ENCODE peak calls at places on chromosomes 6 and 20, in five cellular contexts. One of them, this sample, is unnamed.

GRCh38 chr6:3744211-3744900 is 7.2 kb downstream of the PXDC1 start:
- DNase-seq in type B pancreatic cell: no peak
- DNase-seq in HFFc6: no peak
- DNase-seq in nephron progenitor cell: no peak
- DNase-seq in WTC11: no peak
- DNase-seq in this sample: no peak

GRCh38 chr20:1122388-1123315 is 4.2 kb downstream of the PSMF1 start:
- DNase-seq in nephron progenitor cell: no peak
- DNase-seq in type B pancreatic cell: no peak
- DNase-seq in HFFc6: peak
- DNase-seq in WTC11: no peak
- DNase-seq in this sample: no peak

GRCh38 chr20:63346131-63347080 is 14.7 kb downstream of the CHRNA4 start:
- DNase-seq in nephron progenitor cell: no peak
- DNase-seq in type B pancreatic cell: no peak
- DNase-seq in WTC11: no peak
- DNase-seq in HFFc6: no peak
- DNase-seq in this sample: no peak

GRCh38 chr6:168160506-168161370 is 81.7 kb upstream of the FRMD1 start:
- DNase-seq in type B pancreatic cell: no peak
- DNase-seq in HFFc6: no peak
- DNase-seq in nephron progenitor cell: no peak
- DNase-seq in WTC11: no peak
- DNase-seq in this sample: no peak

GRCh38 chr6:76790045-76790796 is 673.1 kb downstream of the HTR1B start:
- DNase-seq in WTC11: no peak
- DNase-seq in HFFc6: no peak
- DNase-seq in type B pancreatic cell: no peak
- DNase-seq in nephron progenitor cell: no peak
- DNase-seq in this sample: no peak

GRCh38 chr6:21914121-21914973 is 320.8 kb downstream of the SOX4 start:
- DNase-seq in HFFc6: no peak
- DNase-seq in nephron progenitor cell: no peak
- DNase-seq in type B pancreatic cell: no peak
- DNase-seq in WTC11: no peak
- DNase-seq in this sample: no peak

GRCh38 chr6:47027315-47027714 is 14.8 kb downstream of the ADGRF1 start:
- DNase-seq in WTC11: no peak
- DNase-seq in HFFc6: no peak
- DNase-seq in type B pancreatic cell: no peak
- DNase-seq in nephron progenitor cell: no peak
- DNase-seq in this sample: no peak

GRCh38 chr20:34514897-34515483 is 1.2 kb upstream of the DYNLRB1 start:
- DNase-seq in HFFc6: peak
- DNase-seq in WTC11: no peak
- DNase-seq in type B pancreatic cell: no peak
- DNase-seq in nephron progenitor cell: no peak
- DNase-seq in this sample: no peak

GRCh38 chr20:22282696-22283095 is 301.7 kb downstream of the FOXA2 start:
- DNase-seq in type B pancreatic cell: no peak
- DNase-seq in HFFc6: no peak
- DNase-seq in WTC11: no peak
- DNase-seq in nephron progenitor cell: no peak
- DNase-seq in this sample: no peak

GRCh38 chr6:142833054-142833453 is 111.9 kb downstream of the HIVEP2 start:
- DNase-seq in nephron progenitor cell: no peak
- DNase-seq in WTC11: no peak
- DNase-seq in HFFc6: peak
- DNase-seq in type B pancreatic cell: no peak
- DNase-seq in this sample: no peak

GRCh38 chr6:161266866-161267265 is 7.0 kb downstream of the AGPAT4 start:
- DNase-seq in nephron progenitor cell: no peak
- DNase-seq in HFFc6: no peak
- DNase-seq in type B pancreatic cell: no peak
- DNase-seq in WTC11: no peak
- DNase-seq in this sample: no peak

GRCh38 chr6:156887623-156888269 is 110.6 kb downstream of the ARID1B start:
- DNase-seq in nephron progenitor cell: no peak
- DNase-seq in HFFc6: no peak
- DNase-seq in WTC11: no peak
- DNase-seq in type B pancreatic cell: no peak
- DNase-seq in this sample: no peak

GRCh38 chr6:69427882-69428281 is 368.9 kb downstream of the LMBRD1 start:
- DNase-seq in WTC11: no peak
- DNase-seq in nephron progenitor cell: no peak
- DNase-seq in type B pancreatic cell: no peak
- DNase-seq in HFFc6: no peak
- DNase-seq in this sample: no peak

GRCh38 chr6:46490425-46491200 is 636 bp downstream of the RCAN2 start:
- DNase-seq in HFFc6: no peak
- DNase-seq in WTC11: peak
- DNase-seq in type B pancreatic cell: peak
- DNase-seq in nephron progenitor cell: peak
- DNase-seq in this sample: peak

GRCh38 chr6:148343028-148343374 is 363 bp downstream of the SASH1 start:
- DNase-seq in WTC11: peak
- DNase-seq in nephron progenitor cell: no peak
- DNase-seq in HFFc6: no peak
- DNase-seq in type B pancreatic cell: peak
- DNase-seq in this sample: no peak

DNA sequence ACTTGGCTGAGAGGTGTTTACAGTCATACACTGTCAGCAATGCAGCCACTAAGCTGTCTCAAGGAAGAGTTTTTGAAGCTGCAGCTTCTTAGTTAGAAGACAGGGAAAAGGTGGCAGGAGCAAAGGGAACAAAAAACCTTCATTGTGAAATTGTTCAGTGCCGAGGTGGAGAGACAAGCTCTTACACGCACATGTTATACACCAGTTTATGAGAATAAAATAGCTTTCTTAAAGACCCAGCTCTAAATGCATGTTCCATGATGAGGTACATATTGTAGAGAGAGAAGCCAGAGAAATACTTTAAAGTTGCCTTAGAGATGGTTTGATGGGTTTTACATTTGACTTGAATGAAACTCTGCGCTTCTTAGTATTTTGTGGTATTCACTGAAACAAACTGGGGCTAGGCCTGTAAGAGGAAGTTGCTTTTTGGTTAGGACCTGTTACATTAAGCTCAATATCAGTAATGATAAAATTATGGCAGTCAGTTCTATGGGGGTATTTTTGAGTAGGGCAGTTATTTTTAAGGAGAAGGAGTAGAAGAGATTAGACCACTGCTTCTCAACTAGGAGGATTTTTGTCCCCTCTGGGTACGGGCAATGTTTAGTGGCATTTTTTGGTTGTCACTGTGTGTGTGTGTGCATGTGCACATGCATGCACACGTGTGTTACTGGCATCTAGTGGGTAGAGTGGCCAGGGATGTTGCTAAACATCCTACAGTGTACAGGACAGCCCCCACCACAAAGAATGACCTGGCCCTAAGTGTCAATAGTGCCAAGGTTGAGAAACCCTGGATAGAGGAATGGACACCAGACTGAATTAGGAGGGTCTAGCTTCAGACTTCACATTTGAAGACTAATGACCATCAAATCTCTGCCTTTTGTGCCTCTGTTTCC is 9.8 kb downstream of the NEDD9 start:
- DNase-seq in type B pancreatic cell: no peak
- DNase-seq in nephron progenitor cell: no peak
- DNase-seq in HFFc6: no peak
- DNase-seq in WTC11: no peak
- DNase-seq in this sample: no peak
- TF ChIP-seq CTCF in type B pancreatic cell: no peak
- TF ChIP-seq CTCF in nephron progenitor cell: no peak
- TF ChIP-seq CTCF in HFFc6: no peak
- TF ChIP-seq CTCF in WTC11: no peak
- TF ChIP-seq CTCF in this sample: no peak

GRCh38 chr6:7110092-7110792 is 2.5 kb downstream of the RREB1 start:
- DNase-seq in nephron progenitor cell: no peak
- DNase-seq in HFFc6: no peak
- DNase-seq in WTC11: no peak
- DNase-seq in type B pancreatic cell: no peak
- DNase-seq in this sample: no peak

GRCh38 chr6:7112741-7113313 is 5.1 kb downstream of the RREB1 start:
- DNase-seq in nephron progenitor cell: peak
- DNase-seq in WTC11: peak
- DNase-seq in HFFc6: no peak
- DNase-seq in type B pancreatic cell: no peak
- DNase-seq in this sample: no peak

GRCh38 chr6:7108196-7108963 is 619 bp downstream of the RREB1 start:
- DNase-seq in type B pancreatic cell: peak
- DNase-seq in WTC11: peak
- DNase-seq in HFFc6: peak
- DNase-seq in nephron progenitor cell: peak
- DNase-seq in this sample: peak

GRCh38 chr6:7108964-7109836 is 1.4 kb downstream of the RREB1 start:
- DNase-seq in type B pancreatic cell: peak
- DNase-seq in nephron progenitor cell: peak
- DNase-seq in HFFc6: peak
- DNase-seq in WTC11: peak
- DNase-seq in this sample: peak

DNA sequence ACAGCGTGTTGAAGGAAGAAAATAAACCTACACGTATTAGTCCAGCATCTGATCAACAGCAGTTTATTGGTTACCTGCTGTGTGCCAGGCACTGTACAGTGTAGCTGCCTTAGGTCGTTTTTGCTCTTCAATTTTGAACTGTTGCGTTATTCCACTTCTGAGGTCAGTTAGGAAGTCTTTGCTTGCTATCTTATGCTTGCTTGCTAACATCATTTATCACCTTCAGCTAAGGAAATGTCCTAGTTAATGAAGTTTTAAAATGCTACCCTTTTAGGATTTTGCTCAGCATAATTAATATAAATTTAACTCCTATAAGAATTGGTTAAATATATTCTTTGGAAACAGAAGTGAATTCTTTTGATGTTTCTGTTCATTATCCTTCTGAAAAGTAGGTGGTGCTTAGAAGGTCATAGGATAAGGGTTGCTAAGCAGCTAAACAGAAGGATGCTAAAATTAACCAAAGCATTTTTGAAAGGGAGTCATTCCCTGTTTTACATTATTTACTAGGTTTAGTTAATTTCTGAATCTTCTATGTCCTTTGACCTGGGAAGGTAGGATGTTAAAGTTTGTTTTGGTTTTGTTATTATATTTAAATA is 3.4 kb downstream of the RREB1 start:
- DNase-seq in nephron progenitor cell: no peak
- DNase-seq in WTC11: no peak
- DNase-seq in type B pancreatic cell: no peak
- DNase-seq in HFFc6: no peak
- DNase-seq in this sample: no peak
- TF ChIP-seq CTCF in nephron progenitor cell: no peak
- TF ChIP-seq CTCF in WTC11: no peak
- TF ChIP-seq CTCF in type B pancreatic cell: no peak
- TF ChIP-seq CTCF in HFFc6: no peak
- TF ChIP-seq CTCF in this sample: no peak

GRCh38 chr6:126176266-126176665 is 163.6 kb upstream of the CENPW start:
- DNase-seq in WTC11: no peak
- DNase-seq in HFFc6: no peak
- DNase-seq in type B pancreatic cell: no peak
- DNase-seq in nephron progenitor cell: no peak
- DNase-seq in this sample: no peak
- TF ChIP-seq CTCF in WTC11: no peak
- TF ChIP-seq CTCF in HFFc6: peak
- TF ChIP-seq CTCF in type B pancreatic cell: peak
- TF ChIP-seq CTCF in nephron progenitor cell: peak
- TF ChIP-seq CTCF in this sample: no peak

DNA sequence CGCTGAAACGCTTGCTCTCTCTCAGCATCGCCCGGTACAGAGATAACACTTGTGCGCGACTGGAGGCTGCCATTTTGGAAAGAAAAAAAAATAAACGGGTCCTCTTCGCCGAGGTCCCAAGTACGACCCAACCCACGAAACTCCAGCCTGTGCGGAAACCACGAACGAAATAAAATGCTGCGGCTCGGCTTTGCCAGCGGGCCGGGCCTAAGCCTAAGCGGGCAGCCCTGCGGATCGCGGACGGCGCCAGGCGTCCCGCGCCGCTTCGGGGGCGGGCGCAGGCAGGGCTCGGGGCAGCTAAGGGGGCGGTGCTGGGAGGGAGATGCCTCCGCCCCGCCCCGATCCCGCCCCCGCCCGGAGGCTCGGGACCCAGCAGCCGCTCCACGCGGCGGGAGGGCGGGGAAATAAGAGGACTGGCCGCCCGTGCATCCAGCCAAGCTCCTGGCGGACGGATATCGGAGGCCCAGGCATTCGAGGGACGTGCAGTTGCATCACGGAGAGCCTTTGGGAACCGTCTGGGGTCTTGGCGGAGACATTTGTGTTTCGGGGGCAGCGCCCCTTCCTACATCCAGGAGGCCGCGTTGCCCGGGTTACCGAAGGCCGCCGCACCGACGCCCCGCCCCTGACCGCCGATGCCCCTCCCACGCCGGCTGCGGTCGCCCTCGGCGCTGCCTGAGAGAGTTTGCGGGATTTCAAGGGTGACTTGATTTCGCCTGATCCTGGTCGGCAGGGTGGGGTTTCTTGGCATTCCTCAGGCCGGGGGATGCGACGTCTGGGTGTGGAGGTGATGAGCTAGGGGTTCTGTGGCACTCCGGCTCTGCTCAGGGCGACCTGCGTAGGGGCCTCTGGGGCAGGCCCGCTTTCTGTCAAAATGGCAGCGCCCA is at the start of the genes FARS2 and LYRM4:
- DNase-seq in type B pancreatic cell: peak
- DNase-seq in HFFc6: peak
- DNase-seq in WTC11: peak
- DNase-seq in nephron progenitor cell: peak
- DNase-seq in this sample: peak
- TF ChIP-seq CTCF in type B pancreatic cell: peak
- TF ChIP-seq CTCF in HFFc6: peak
- TF ChIP-seq CTCF in WTC11: no peak
- TF ChIP-seq CTCF in nephron progenitor cell: peak
- TF ChIP-seq CTCF in this sample: no peak

DNA sequence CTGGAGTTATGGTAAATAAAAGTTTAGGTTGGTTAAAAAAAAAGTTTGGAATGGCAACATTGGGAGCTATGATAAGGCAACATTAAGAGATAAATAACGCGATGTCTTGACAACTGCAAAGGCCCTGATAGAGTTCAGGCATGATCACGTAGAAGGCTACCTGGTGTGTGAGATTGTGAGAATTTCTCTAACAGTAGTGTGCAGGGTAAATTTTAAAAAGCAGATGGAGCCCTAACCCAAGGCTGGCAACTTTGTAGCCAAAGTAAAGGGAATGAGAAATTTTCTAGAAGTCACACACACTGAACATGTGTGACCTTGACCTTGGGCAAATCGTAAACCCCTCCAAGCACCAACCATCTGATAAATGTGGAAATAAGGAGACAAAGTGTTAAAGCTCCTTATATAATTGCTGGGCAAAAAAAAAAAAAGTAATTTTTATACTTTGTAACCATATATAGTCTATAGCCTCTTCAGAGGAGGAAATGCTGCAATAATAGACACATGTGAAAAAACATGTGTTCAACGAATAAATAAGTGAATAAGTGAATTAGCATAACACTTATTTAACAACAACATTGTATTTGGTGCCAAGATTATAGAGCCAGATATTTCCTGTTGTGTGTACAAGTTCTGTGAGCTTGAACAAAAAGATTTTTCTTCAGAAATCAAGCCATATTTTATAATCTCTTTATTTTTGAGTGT is 18.2 kb downstream of the KCNQ5 start:
- DNase-seq in HFFc6: no peak
- DNase-seq in WTC11: no peak
- DNase-seq in nephron progenitor cell: no peak
- DNase-seq in type B pancreatic cell: no peak
- DNase-seq in this sample: no peak
- TF ChIP-seq CTCF in HFFc6: no peak
- TF ChIP-seq CTCF in WTC11: no peak
- TF ChIP-seq CTCF in nephron progenitor cell: no peak
- TF ChIP-seq CTCF in type B pancreatic cell: no peak
- TF ChIP-seq CTCF in this sample: no peak

GRCh38 chr6:296151-297122 is 4.2 kb downstream of the DUSP22 start:
- DNase-seq in nephron progenitor cell: no peak
- DNase-seq in WTC11: no peak
- DNase-seq in HFFc6: no peak
- DNase-seq in type B pancreatic cell: peak
- DNase-seq in this sample: no peak
- TF ChIP-seq CTCF in nephron progenitor cell: no peak
- TF ChIP-seq CTCF in WTC11: no peak
- TF ChIP-seq CTCF in HFFc6: peak
- TF ChIP-seq CTCF in type B pancreatic cell: no peak
- TF ChIP-seq CTCF in this sample: no peak